ENCODE peak calls at places on chromosome 6, in ten cellular contexts. One of them, this sample, is unnamed.

GRCh38 chr6:13454286-13455221 is 32.8 kb downstream of the GFOD1 start:
- DNase-seq in ecto neural progenitor cell: no peak
- DNase-seq in caudate nucleus: peak
- DNase-seq in NCI-H69: peak
- DNase-seq in fibroblast of pulmonary artery: peak
- DNase-seq in activated naive CD4-positive, alpha-beta T cell treated with anti-CD3 and anti-CD28 coated beads, Interleukin-2, amount 10 ng/mL, durations not matched to agents 7 days and 5 days: peak
- DNase-seq in amygdala: peak
- DNase-seq in NCI-H1105: no peak
- DNase-seq in psoas muscle: peak
- DNase-seq in B cell: peak
- DNase-seq in this sample: no peak

GRCh38 chr6:142897659-142898058 is 47.3 kb downstream of the HIVEP2 start:
- DNase-seq in ecto neural progenitor cell: no peak
- DNase-seq in caudate nucleus: no peak
- DNase-seq in NCI-H69: no peak
- DNase-seq in fibroblast of pulmonary artery: no peak
- DNase-seq in activated naive CD4-positive, alpha-beta T cell treated with anti-CD3 and anti-CD28 coated beads, Interleukin-2, amount 10 ng/mL, durations not matched to agents 7 days and 5 days: no peak
- DNase-seq in amygdala: no peak
- DNase-seq in NCI-H1105: no peak
- DNase-seq in psoas muscle: no peak
- DNase-seq in B cell: no peak
- DNase-seq in this sample: no peak

GRCh38 chr6:151372164-151372563 is 19.2 kb downstream of the ZBTB2 start:
- DNase-seq in ecto neural progenitor cell: no peak
- DNase-seq in caudate nucleus: no peak
- DNase-seq in NCI-H69: no peak
- DNase-seq in fibroblast of pulmonary artery: no peak
- DNase-seq in activated naive CD4-positive, alpha-beta T cell treated with anti-CD3 and anti-CD28 coated beads, Interleukin-2, amount 10 ng/mL, durations not matched to agents 7 days and 5 days: peak
- DNase-seq in amygdala: no peak
- DNase-seq in NCI-H1105: no peak
- DNase-seq in psoas muscle: no peak
- DNase-seq in B cell: no peak
- DNase-seq in this sample: no peak

GRCh38 chr6:87473419-87473903 is 687 bp downstream of the SLC35A1 start:
- DNase-seq in ecto neural progenitor cell: no peak
- DNase-seq in caudate nucleus: no peak
- DNase-seq in NCI-H69: peak
- DNase-seq in fibroblast of pulmonary artery: peak
- DNase-seq in activated naive CD4-positive, alpha-beta T cell treated with anti-CD3 and anti-CD28 coated beads, Interleukin-2, amount 10 ng/mL, durations not matched to agents 7 days and 5 days: peak
- DNase-seq in amygdala: no peak
- DNase-seq in NCI-H1105: peak
- DNase-seq in psoas muscle: no peak
- DNase-seq in B cell: no peak
- DNase-seq in this sample: no peak

GRCh38 chr6:136103763-136104311 is 146.3 kb downstream of the MTFR2 start:
- DNase-seq in ecto neural progenitor cell: peak
- DNase-seq in caudate nucleus: no peak
- DNase-seq in NCI-H69: peak
- DNase-seq in fibroblast of pulmonary artery: peak
- DNase-seq in activated naive CD4-positive, alpha-beta T cell treated with anti-CD3 and anti-CD28 coated beads, Interleukin-2, amount 10 ng/mL, durations not matched to agents 7 days and 5 days: no peak
- DNase-seq in amygdala: peak
- DNase-seq in NCI-H1105: no peak
- DNase-seq in psoas muscle: peak
- DNase-seq in B cell: no peak
- DNase-seq in this sample: no peak

GRCh38 chr6:40882321-40882720 is 156.7 kb downstream of the UNC5CL start:
- DNase-seq in ecto neural progenitor cell: no peak
- DNase-seq in caudate nucleus: no peak
- DNase-seq in NCI-H69: peak
- DNase-seq in fibroblast of pulmonary artery: no peak
- DNase-seq in activated naive CD4-positive, alpha-beta T cell treated with anti-CD3 and anti-CD28 coated beads, Interleukin-2, amount 10 ng/mL, durations not matched to agents 7 days and 5 days: no peak
- DNase-seq in amygdala: no peak
- DNase-seq in NCI-H1105: peak
- DNase-seq in psoas muscle: no peak
- DNase-seq in B cell: no peak
- DNase-seq in this sample: no peak

GRCh38 chr6:158015188-158015506 is 33.5 kb downstream of the SYNJ2 start:
- DNase-seq in ecto neural progenitor cell: no peak
- DNase-seq in caudate nucleus: no peak
- DNase-seq in NCI-H69: no peak
- DNase-seq in fibroblast of pulmonary artery: no peak
- DNase-seq in activated naive CD4-positive, alpha-beta T cell treated with anti-CD3 and anti-CD28 coated beads, Interleukin-2, amount 10 ng/mL, durations not matched to agents 7 days and 5 days: no peak
- DNase-seq in amygdala: no peak
- DNase-seq in NCI-H1105: no peak
- DNase-seq in psoas muscle: no peak
- DNase-seq in B cell: no peak
- DNase-seq in this sample: no peak

GRCh38 chr6:129073651-129074419 is 190.9 kb downstream of the LAMA2 start:
- DNase-seq in ecto neural progenitor cell: no peak
- DNase-seq in caudate nucleus: no peak
- DNase-seq in NCI-H69: no peak
- DNase-seq in fibroblast of pulmonary artery: peak
- DNase-seq in activated naive CD4-positive, alpha-beta T cell treated with anti-CD3 and anti-CD28 coated beads, Interleukin-2, amount 10 ng/mL, durations not matched to agents 7 days and 5 days: no peak
- DNase-seq in amygdala: no peak
- DNase-seq in NCI-H1105: no peak
- DNase-seq in psoas muscle: no peak
- DNase-seq in B cell: no peak
- DNase-seq in this sample: no peak

GRCh38 chr6:3997144-3997770 is 81.7 kb downstream of the FAM217A start:
- DNase-seq in ecto neural progenitor cell: no peak
- DNase-seq in caudate nucleus: no peak
- DNase-seq in NCI-H69: no peak
- DNase-seq in fibroblast of pulmonary artery: peak
- DNase-seq in activated naive CD4-positive, alpha-beta T cell treated with anti-CD3 and anti-CD28 coated beads, Interleukin-2, amount 10 ng/mL, durations not matched to agents 7 days and 5 days: no peak
- DNase-seq in amygdala: no peak
- DNase-seq in NCI-H1105: no peak
- DNase-seq in psoas muscle: no peak
- DNase-seq in B cell: no peak
- DNase-seq in this sample: no peak

GRCh38 chr6:55209059-55209458 is 34.7 kb downstream of the HCRTR2 start:
- DNase-seq in ecto neural progenitor cell: no peak
- DNase-seq in caudate nucleus: no peak
- DNase-seq in NCI-H69: peak
- DNase-seq in fibroblast of pulmonary artery: no peak
- DNase-seq in activated naive CD4-positive, alpha-beta T cell treated with anti-CD3 and anti-CD28 coated beads, Interleukin-2, amount 10 ng/mL, durations not matched to agents 7 days and 5 days: no peak
- DNase-seq in amygdala: no peak
- DNase-seq in NCI-H1105: no peak
- DNase-seq in psoas muscle: no peak
- DNase-seq in B cell: no peak
- DNase-seq in this sample: no peak

GRCh38 chr6:157403684-157404051 is 22.7 kb downstream of the ZDHHC14 start:
- DNase-seq in ecto neural progenitor cell: no peak
- DNase-seq in caudate nucleus: no peak
- DNase-seq in NCI-H69: peak
- DNase-seq in fibroblast of pulmonary artery: no peak
- DNase-seq in activated naive CD4-positive, alpha-beta T cell treated with anti-CD3 and anti-CD28 coated beads, Interleukin-2, amount 10 ng/mL, durations not matched to agents 7 days and 5 days: no peak
- DNase-seq in amygdala: no peak
- DNase-seq in NCI-H1105: no peak
- DNase-seq in psoas muscle: no peak
- DNase-seq in B cell: no peak
- DNase-seq in this sample: no peak

GRCh38 chr6:166736606-166737005 is 109.6 kb upstream of the RPS6KA2 start:
- DNase-seq in ecto neural progenitor cell: peak
- DNase-seq in caudate nucleus: no peak
- DNase-seq in NCI-H69: peak
- DNase-seq in fibroblast of pulmonary artery: peak
- DNase-seq in activated naive CD4-positive, alpha-beta T cell treated with anti-CD3 and anti-CD28 coated beads, Interleukin-2, amount 10 ng/mL, durations not matched to agents 7 days and 5 days: no peak
- DNase-seq in amygdala: no peak
- DNase-seq in NCI-H1105: no peak
- DNase-seq in psoas muscle: no peak
- DNase-seq in B cell: no peak
- DNase-seq in this sample: no peak

GRCh38 chr6:26017567-26017966 is 55.0 kb downstream of the TRIM38 start:
- DNase-seq in ecto neural progenitor cell: no peak
- DNase-seq in caudate nucleus: peak
- DNase-seq in NCI-H69: no peak
- DNase-seq in fibroblast of pulmonary artery: peak
- DNase-seq in activated naive CD4-positive, alpha-beta T cell treated with anti-CD3 and anti-CD28 coated beads, Interleukin-2, amount 10 ng/mL, durations not matched to agents 7 days and 5 days: peak
- DNase-seq in amygdala: peak
- DNase-seq in NCI-H1105: no peak
- DNase-seq in psoas muscle: peak
- DNase-seq in B cell: no peak
- DNase-seq in this sample: peak

GRCh38 chr6:39426057-39426592 is 103.6 kb upstream of the KCNK16 start:
- DNase-seq in ecto neural progenitor cell: no peak
- DNase-seq in caudate nucleus: no peak
- DNase-seq in NCI-H69: peak
- DNase-seq in fibroblast of pulmonary artery: peak
- DNase-seq in activated naive CD4-positive, alpha-beta T cell treated with anti-CD3 and anti-CD28 coated beads, Interleukin-2, amount 10 ng/mL, durations not matched to agents 7 days and 5 days: no peak
- DNase-seq in amygdala: no peak
- DNase-seq in NCI-H1105: no peak
- DNase-seq in psoas muscle: no peak
- DNase-seq in B cell: no peak
- DNase-seq in this sample: no peak

GRCh38 chr6:162090734-162091133 is 636.8 kb downstream of the PRKN start:
- DNase-seq in ecto neural progenitor cell: no peak
- DNase-seq in caudate nucleus: no peak
- DNase-seq in NCI-H69: peak
- DNase-seq in fibroblast of pulmonary artery: no peak
- DNase-seq in activated naive CD4-positive, alpha-beta T cell treated with anti-CD3 and anti-CD28 coated beads, Interleukin-2, amount 10 ng/mL, durations not matched to agents 7 days and 5 days: no peak
- DNase-seq in amygdala: no peak
- DNase-seq in NCI-H1105: no peak
- DNase-seq in psoas muscle: no peak
- DNase-seq in B cell: no peak
- DNase-seq in this sample: no peak

GRCh38 chr6:14390805-14391204 is 273.2 kb downstream of the CD83 start:
- DNase-seq in ecto neural progenitor cell: no peak
- DNase-seq in caudate nucleus: no peak
- DNase-seq in NCI-H69: no peak
- DNase-seq in fibroblast of pulmonary artery: no peak
- DNase-seq in activated naive CD4-positive, alpha-beta T cell treated with anti-CD3 and anti-CD28 coated beads, Interleukin-2, amount 10 ng/mL, durations not matched to agents 7 days and 5 days: no peak
- DNase-seq in amygdala: no peak
- DNase-seq in NCI-H1105: no peak
- DNase-seq in psoas muscle: no peak
- DNase-seq in B cell: no peak
- DNase-seq in this sample: no peak

GRCh38 chr6:82363368-82364086 is at the start of gene TPBG:
- DNase-seq in ecto neural progenitor cell: peak
- DNase-seq in caudate nucleus: peak
- DNase-seq in NCI-H69: peak
- DNase-seq in fibroblast of pulmonary artery: peak
- DNase-seq in activated naive CD4-positive, alpha-beta T cell treated with anti-CD3 and anti-CD28 coated beads, Interleukin-2, amount 10 ng/mL, durations not matched to agents 7 days and 5 days: peak
- DNase-seq in amygdala: no peak
- DNase-seq in NCI-H1105: peak
- DNase-seq in psoas muscle: peak
- DNase-seq in B cell: no peak
- DNase-seq in this sample: peak

GRCh38 chr6:2970753-2971419 is 481 bp downstream of the SERPINB6 start:
- DNase-seq in ecto neural progenitor cell: peak
- DNase-seq in caudate nucleus: peak
- DNase-seq in NCI-H69: peak
- DNase-seq in fibroblast of pulmonary artery: peak
- DNase-seq in activated naive CD4-positive, alpha-beta T cell treated with anti-CD3 and anti-CD28 coated beads, Interleukin-2, amount 10 ng/mL, durations not matched to agents 7 days and 5 days: peak
- DNase-seq in amygdala: peak
- DNase-seq in NCI-H1105: no peak
- DNase-seq in psoas muscle: peak
- DNase-seq in B cell: peak
- DNase-seq in this sample: peak

GRCh38 chr6:135909737-135910387 is 58.4 kb downstream of the PDE7B start:
- DNase-seq in ecto neural progenitor cell: peak
- DNase-seq in caudate nucleus: no peak
- DNase-seq in NCI-H69: peak
- DNase-seq in fibroblast of pulmonary artery: peak
- DNase-seq in activated naive CD4-positive, alpha-beta T cell treated with anti-CD3 and anti-CD28 coated beads, Interleukin-2, amount 10 ng/mL, durations not matched to agents 7 days and 5 days: peak
- DNase-seq in amygdala: no peak
- DNase-seq in NCI-H1105: peak
- DNase-seq in psoas muscle: no peak
- DNase-seq in B cell: peak
- DNase-seq in this sample: no peak

GRCh38 chr6:30613251-30614043 is 3.6 kb downstream of the PPP1R10 start:
- DNase-seq in ecto neural progenitor cell: no peak
- DNase-seq in caudate nucleus: no peak
- DNase-seq in NCI-H69: peak
- DNase-seq in fibroblast of pulmonary artery: no peak
- DNase-seq in activated naive CD4-positive, alpha-beta T cell treated with anti-CD3 and anti-CD28 coated beads, Interleukin-2, amount 10 ng/mL, durations not matched to agents 7 days and 5 days: no peak
- DNase-seq in amygdala: no peak
- DNase-seq in NCI-H1105: no peak
- DNase-seq in psoas muscle: no peak
- DNase-seq in B cell: no peak
- DNase-seq in this sample: no peak

GRCh38 chr6:16273266-16273665 is 34.9 kb downstream of the GMPR start:
- DNase-seq in ecto neural progenitor cell: no peak
- DNase-seq in caudate nucleus: no peak
- DNase-seq in NCI-H69: peak
- DNase-seq in fibroblast of pulmonary artery: peak
- DNase-seq in activated naive CD4-positive, alpha-beta T cell treated with anti-CD3 and anti-CD28 coated beads, Interleukin-2, amount 10 ng/mL, durations not matched to agents 7 days and 5 days: no peak
- DNase-seq in amygdala: no peak
- DNase-seq in NCI-H1105: no peak
- DNase-seq in psoas muscle: no peak
- DNase-seq in B cell: no peak
- DNase-seq in this sample: no peak

GRCh38 chr6:35713426-35713825 is 23.4 kb upstream of the ARMC12 start:
- DNase-seq in ecto neural progenitor cell: no peak
- DNase-seq in caudate nucleus: no peak
- DNase-seq in NCI-H69: no peak
- DNase-seq in fibroblast of pulmonary artery: no peak
- DNase-seq in activated naive CD4-positive, alpha-beta T cell treated with anti-CD3 and anti-CD28 coated beads, Interleukin-2, amount 10 ng/mL, durations not matched to agents 7 days and 5 days: no peak
- DNase-seq in amygdala: no peak
- DNase-seq in NCI-H1105: no peak
- DNase-seq in psoas muscle: no peak
- DNase-seq in B cell: no peak
- DNase-seq in this sample: no peak

GRCh38 chr6:83974409-83975050 is 59.0 kb upstream of the MRAP2 start:
- DNase-seq in ecto neural progenitor cell: no peak
- DNase-seq in caudate nucleus: no peak
- DNase-seq in NCI-H69: no peak
- DNase-seq in fibroblast of pulmonary artery: no peak
- DNase-seq in activated naive CD4-positive, alpha-beta T cell treated with anti-CD3 and anti-CD28 coated beads, Interleukin-2, amount 10 ng/mL, durations not matched to agents 7 days and 5 days: no peak
- DNase-seq in amygdala: no peak
- DNase-seq in NCI-H1105: no peak
- DNase-seq in psoas muscle: no peak
- DNase-seq in B cell: no peak
- DNase-seq in this sample: no peak

GRCh38 chr6:141719476-141719875 is 413.2 kb upstream of the GJE1 start:
- DNase-seq in ecto neural progenitor cell: no peak
- DNase-seq in caudate nucleus: no peak
- DNase-seq in NCI-H69: no peak
- DNase-seq in fibroblast of pulmonary artery: no peak
- DNase-seq in activated naive CD4-positive, alpha-beta T cell treated with anti-CD3 and anti-CD28 coated beads, Interleukin-2, amount 10 ng/mL, durations not matched to agents 7 days and 5 days: no peak
- DNase-seq in amygdala: no peak
- DNase-seq in NCI-H1105: no peak
- DNase-seq in psoas muscle: no peak
- DNase-seq in B cell: no peak
- DNase-seq in this sample: no peak

GRCh38 chr6:7146079-7146828 is 38.5 kb downstream of the RREB1 start:
- DNase-seq in ecto neural progenitor cell: no peak
- DNase-seq in caudate nucleus: no peak
- DNase-seq in NCI-H69: peak
- DNase-seq in fibroblast of pulmonary artery: peak
- DNase-seq in activated naive CD4-positive, alpha-beta T cell treated with anti-CD3 and anti-CD28 coated beads, Interleukin-2, amount 10 ng/mL, durations not matched to agents 7 days and 5 days: peak
- DNase-seq in amygdala: no peak
- DNase-seq in NCI-H1105: no peak
- DNase-seq in psoas muscle: peak
- DNase-seq in B cell: peak
- DNase-seq in this sample: peak

GRCh38 chr6:144013486-144013909 is 5.4 kb upstream of the PLAGL1 start:
- DNase-seq in ecto neural progenitor cell: peak
- DNase-seq in caudate nucleus: peak
- DNase-seq in NCI-H69: peak
- DNase-seq in fibroblast of pulmonary artery: peak
- DNase-seq in activated naive CD4-positive, alpha-beta T cell treated with anti-CD3 and anti-CD28 coated beads, Interleukin-2, amount 10 ng/mL, durations not matched to agents 7 days and 5 days: peak
- DNase-seq in amygdala: peak
- DNase-seq in NCI-H1105: peak
- DNase-seq in psoas muscle: peak
- DNase-seq in B cell: peak
- DNase-seq in this sample: peak

GRCh38 chr6:137808191-137808590 is 58.9 kb upstream of the TNFAIP3 start:
- DNase-seq in ecto neural progenitor cell: no peak
- DNase-seq in caudate nucleus: no peak
- DNase-seq in NCI-H69: no peak
- DNase-seq in fibroblast of pulmonary artery: peak
- DNase-seq in activated naive CD4-positive, alpha-beta T cell treated with anti-CD3 and anti-CD28 coated beads, Interleukin-2, amount 10 ng/mL, durations not matched to agents 7 days and 5 days: no peak
- DNase-seq in amygdala: no peak
- DNase-seq in NCI-H1105: no peak
- DNase-seq in psoas muscle: no peak
- DNase-seq in B cell: no peak
- DNase-seq in this sample: no peak

GRCh38 chr6:39189131-39189530 is 40.1 kb downstream of the KCNK5 start:
- DNase-seq in ecto neural progenitor cell: no peak
- DNase-seq in caudate nucleus: no peak
- DNase-seq in NCI-H69: no peak
- DNase-seq in fibroblast of pulmonary artery: no peak
- DNase-seq in activated naive CD4-positive, alpha-beta T cell treated with anti-CD3 and anti-CD28 coated beads, Interleukin-2, amount 10 ng/mL, durations not matched to agents 7 days and 5 days: no peak
- DNase-seq in amygdala: no peak
- DNase-seq in NCI-H1105: no peak
- DNase-seq in psoas muscle: no peak
- DNase-seq in B cell: no peak
- DNase-seq in this sample: no peak

This sample was measured in sciatic nerve.